ENCODE peak calls at places on chromosomes 2 and 18, in eight cellular contexts. P, M, T, E, K, O, G and A are unnamed samples.

GRCh38 chr2:70431948-70432347 is 121.7 kb downstream of the TGFA start:
- DNase-seq in E (no peak), M (no peak), P (no peak), G (no peak), T (no peak), O (no peak), K (no peak), A (no peak)

GRCh38 chr18:10525563-10526210 is at the start of gene NAPG:
- DNase-seq in G (peak), T (peak), E (peak), O (peak), K (peak), M (peak), P (peak), A (peak)

GRCh38 chr18:32902566-32903330 is 129.9 kb upstream of the KLHL14 start:
- DNase-seq in M (no peak), K (no peak), T (no peak), E (no peak), O (no peak), G (no peak), P (no peak), A (no peak)

GRCh38 chr18:79121746-79122474 is 52.7 kb downstream of the ATP9B start:
- DNase-seq in G (no peak), E (no peak), M (no peak), O (no peak), T (peak), P (no peak), K (no peak), A (no peak)

GRCh38 chr18:69897397-69898108 is 50.1 kb downstream of the CD226 start:
- DNase-seq in T (no peak), M (no peak), P (no peak), G (peak), O (no peak), K (no peak), E (no peak), A (no peak)

GRCh38 chr2:208265371-208265806 is 666 bp upstream of the PIKFYVE start:
- DNase-seq in O (no peak), G (peak), T (no peak), E (no peak), P (peak), K (no peak), M (no peak), A (no peak)

GRCh38 chr2:99425022-99425421 is 64.8 kb downstream of the REV1 start:
- DNase-seq in T (peak), P (no peak), E (no peak), G (no peak), O (peak), M (peak), K (peak), A (no peak)

GRCh38 chr2:100767224-100767653 is 52.7 kb upstream of the NPAS2 start:
- DNase-seq in M (no peak), O (peak), P (peak), T (peak), E (no peak), K (peak), G (no peak), A (no peak)

GRCh38 chr2:121521359-121521758 is 9.3 kb upstream of the RNU4ATAC start:
- DNase-seq in G (no peak), M (no peak), T (no peak), O (no peak), K (no peak), E (no peak), P (no peak), A (no peak)

GRCh38 chr2:234514873-234515638 is 18.2 kb upstream of the ARL4C start:
- DNase-seq in T (no peak), P (no peak), M (no peak), K (no peak), G (no peak), O (no peak), E (no peak), A (no peak)

GRCh38 chr2:226168496-226169160 is 631.0 kb downstream of the IRS1 start:
- DNase-seq in G (no peak), O (no peak), P (no peak), K (no peak), T (no peak), E (no peak), M (no peak), A (no peak)

GRCh38 chr2:168663993-168664392 is 138.4 kb upstream of the NOSTRIN start:
- DNase-seq in E (no peak), M (no peak), T (no peak), G (no peak), P (peak), K (no peak), O (no peak), A (no peak)

GRCh38 chr18:47754311-47755101 is 176.0 kb downstream of the SMAD2 start:
- DNase-seq in P (peak), E (no peak), M (no peak), G (peak), K (peak), T (peak), O (peak), A (peak)

GRCh38 chr2:229582151-229582550 is 132.2 kb downstream of the DNER start:
- DNase-seq in G (no peak), P (no peak), T (no peak), E (no peak), K (no peak), O (no peak), M (no peak), A (no peak)

GRCh38 chr2:2409481-2409880 is 78.4 kb upstream of the MYT1L start:
- DNase-seq in T (no peak), G (no peak), E (no peak), K (no peak), M (no peak), O (no peak), P (no peak), A (no peak)

GRCh38 chr18:59764281-59764680 is 67.1 kb upstream of the CCBE1 start:
- DNase-seq in M (no peak), O (no peak), T (no peak), P (no peak), G (no peak), K (no peak), E (no peak), A (no peak)

GRCh38 chr2:197159681-197160211 is 150.8 kb downstream of the ANKRD44 start:
- DNase-seq in E (no peak), O (peak), M (no peak), K (peak), T (peak), P (no peak), G (no peak), A (no peak)

GRCh38 chr2:160269803-160270570 is 69.9 kb upstream of the ITGB6 start:
- DNase-seq in P (peak), K (no peak), E (peak), M (peak), G (peak), O (peak), T (peak), A (peak)

GRCh38 chr18:23341383-23341782 is 111.7 kb upstream of the RIOK3 start:
- DNase-seq in P (no peak), G (no peak), O (no peak), T (peak), E (no peak), K (no peak), M (no peak), A (no peak)

GRCh38 chr2:218311908-218312756 is 19.8 kb upstream of the TMBIM1 start:
- DNase-seq in K (peak), P (no peak), T (no peak), O (no peak), M (no peak), G (no peak), E (no peak), A (no peak)

GRCh38 chr2:9110893-9111569 is 95.6 kb upstream of the ASAP2 start:
- DNase-seq in O (no peak), G (no peak), K (peak), P (no peak), T (no peak), E (no peak), M (no peak), A (no peak)

GRCh38 chr2:67503066-67503795 is 106.1 kb downstream of the ETAA1 start:
- DNase-seq in P (peak), K (peak), G (no peak), O (peak), T (peak), M (no peak), E (no peak), A (no peak)

GRCh38 chr2:31213063-31213882 is 4.0 kb downstream of the CAPN14 start:
- DNase-seq in G (no peak), M (no peak), T (no peak), K (peak), O (no peak), P (no peak), E (no peak), A (no peak)